ENCODE peak calls at places on chromosomes 13 and 19, in ten cellular contexts. T, M, X, V, C, B, D, S, Q and J are unnamed samples.

GRCh38 chr13:39892731-39893293 is 237.3 kb downstream of the COG6 start:
- DNase-seq in S (no peak), D (no peak), V (peak; percentile 65), C (no peak), B (no peak), X (no peak), T (no peak), Q (no peak), M (peak; percentile 51), J (peak; percentile 94)

GRCh38 chr19:49875801-49876421 is 1.2 kb downstream of the AKT1S1 start:
- DNase-seq in C (no peak), M (no peak), B (peak; percentile 51), T (no peak), V (no peak), D (peak; percentile 29), X (peak; percentile 87), S (no peak), Q (peak; percentile 34), J (no peak)

GRCh38 chr19:20558011-20558410 is 7.6 kb downstream of the ZNF737 start:
- DNase-seq in M (no peak), C (no peak), D (no peak), X (peak; percentile 54), S (no peak), B (no peak), T (no peak), V (no peak), Q (no peak), J (no peak)

GRCh38 chr19:41426952-41427646 is at the start of gene B3GNT8:
- DNase-seq in S (peak; percentile 30), B (peak; percentile 31), D (peak; percentile 69), X (peak; percentile 76), T (no peak), M (peak; percentile 52), V (peak; percentile 51), Q (no peak), C (peak; percentile 84), J (peak; percentile 63)

GRCh38 chr13:45627656-45628055 is 12.1 kb upstream of the ERICH6B start:
- DNase-seq in X (no peak), D (no peak), S (no peak), C (no peak), Q (no peak), T (no peak), B (no peak), M (no peak), V (no peak), J (no peak)

GRCh38 chr13:23656637-23657036 is 86.4 kb downstream of the TNFRSF19 start:
- DNase-seq in S (no peak), B (no peak), Q (no peak), X (no peak), D (no peak), M (peak; percentile 82), T (no peak), C (no peak), V (peak; percentile 87), J (peak; percentile 77)

GRCh38 chr13:105312906-105313305 is 1222.6 kb downstream of the EFNB2 start:
- DNase-seq in T (no peak), V (no peak), M (no peak), X (no peak), C (no peak), D (no peak), Q (no peak), S (no peak), B (no peak), J (no peak)

GRCh38 chr19:40444181-40445005 is at the start of gene SERTAD3:
- DNase-seq in M (peak; percentile 95), V (peak; percentile 89), D (peak; percentile 96), Q (peak; percentile 91), X (peak; percentile 99), T (peak; percentile 78), B (peak; percentile 95), C (peak; percentile 94), S (peak; percentile 89), J (peak; percentile 95)

GRCh38 chr13:84973661-84974060 is 825.6 kb downstream of the SLITRK6 start:
- DNase-seq in Q (no peak), B (no peak), T (no peak), D (no peak), V (no peak), X (no peak), M (no peak), C (no peak), S (no peak), J (no peak)

GRCh38 chr19:20423381-20424207 is 142.0 kb downstream of the ZNF737 start:
- DNase-seq in B (no peak), S (no peak), T (no peak), C (peak; percentile 56), V (peak; percentile 66), Q (peak; percentile 2), M (peak; percentile 88), X (peak; percentile 56), D (peak; percentile 7), J (peak; percentile 69)

GRCh38 chr13:98480915-98481510 is 95.9 kb downstream of the STK24 start:
- DNase-seq in V (peak; percentile 23), M (peak; percentile 58), B (no peak), Q (no peak), T (no peak), D (peak; percentile 40), S (no peak), X (no peak), C (no peak), J (no peak)

GRCh38 chr19:41586064-41586463 is 10.1 kb downstream of the CEACAM21 start:
- DNase-seq in B (no peak), S (no peak), V (no peak), D (no peak), C (no peak), M (no peak), T (no peak), X (no peak), Q (no peak), J (no peak)

GRCh38 chr19:36152061-36152885 is at the start of gene COX7A1:
- DNase-seq in D (peak; percentile 29), B (no peak), S (no peak), V (peak; percentile 35), Q (no peak), T (no peak), C (no peak), X (peak; percentile 68), M (peak; percentile 70), J (peak; percentile 68)

GRCh38 chr13:40031031-40031430 is 375.6 kb downstream of the COG6 start:
- DNase-seq in S (no peak), V (peak; percentile 86), M (peak; percentile 83), D (no peak), T (peak; percentile 12), X (no peak), Q (peak; percentile 69), C (peak; percentile 35), B (no peak), J (peak; percentile 76)

GRCh38 chr19:19263886-19264487 is 9.1 kb downstream of the TM6SF2 start:
- DNase-seq in D (no peak), C (no peak), V (no peak), X (no peak), B (no peak), Q (no peak), S (no peak), T (no peak), M (no peak), J (no peak)

GRCh38 chr19:47663435-47663910 is 49.7 kb upstream of the EHD2 start:
- DNase-seq in C (peak; percentile 92), B (no peak), S (no peak), T (peak; percentile 91), D (no peak), V (peak; percentile 95), M (peak; percentile 95), X (no peak), Q (peak; percentile 89), J (peak; percentile 90)

GRCh38 chr19:40718774-40719391 is 2.0 kb downstream of the ITPKC start:
- DNase-seq in M (peak; percentile 53), C (peak; percentile 94), D (peak; percentile 87), S (no peak), T (no peak), V (peak; percentile 67), X (peak; percentile 63), B (no peak), Q (peak; percentile 72), J (peak; percentile 39)

GRCh38 chr13:112997188-112998135 is 28.4 kb downstream of the MCF2L start:
- DNase-seq in D (no peak), V (no peak), M (no peak), Q (no peak), S (no peak), T (no peak), B (no peak), X (no peak), C (no peak), J (no peak)

GRCh38 chr19:10920781-10921180 is 7.7 kb downstream of the YIPF2 start:
- DNase-seq in S (no peak), M (no peak), D (no peak), Q (no peak), B (no peak), C (no peak), V (no peak), T (no peak), X (no peak), J (no peak)

GRCh38 chr19:1101337-1101698 is 2.5 kb upstream of the GPX4 start:
- DNase-seq in D (no peak), V (no peak), S (no peak), B (no peak), Q (no peak), C (no peak), M (no peak), T (no peak), X (peak; percentile 62), J (no peak)
- TF ChIP-seq CTCF in D (no peak), V (no peak), S (no peak), B (no peak), Q (no peak), C (no peak), M (no peak), T (no peak), X (no peak), J (no peak)

GRCh38 chr19:45834970-45835369 is 19.9 kb upstream of the RSPH6A start:
- DNase-seq in V (no peak), T (no peak), D (no peak), Q (no peak), S (no peak), X (no peak), M (no peak), B (no peak), C (no peak), J (no peak)
- H3K4me3 ChIP-seq in V (no peak overlapping the region), T (no peak overlapping the region), D (no peak overlapping the region), Q (no peak overlapping the region), S (no peak overlapping the region), X (no peak overlapping the region), M (no peak overlapping the region), B (no peak overlapping the region), C (no peak overlapping the region), J (no peak overlapping the region)

DNA sequence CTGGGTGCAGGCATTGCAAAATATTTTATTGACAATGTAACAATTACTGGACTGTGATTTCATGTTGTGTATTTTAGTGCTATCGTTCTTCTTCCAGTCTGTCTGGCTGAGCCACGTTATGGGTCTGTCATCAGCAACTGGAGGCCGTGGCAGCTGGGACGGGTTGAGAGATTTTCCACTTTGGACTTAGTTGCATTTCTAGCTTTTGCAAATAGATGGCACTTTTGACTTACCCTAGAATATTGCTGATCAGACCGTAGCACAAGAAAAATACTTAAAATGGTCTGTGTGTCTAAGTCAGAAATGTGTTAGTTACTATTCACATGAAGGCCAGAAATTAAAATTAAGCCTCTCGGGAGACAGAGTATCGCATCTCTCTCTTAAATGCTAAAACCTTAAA is 211.1 kb downstream of the TEX29 start:
- DNase-seq in T (no peak), M (peak; percentile 8), C (no peak), D (peak; percentile 13), Q (peak; percentile 26), X (no peak), B (no peak), V (peak; percentile 3), S (no peak), J (peak; percentile 3)
- TF ChIP-seq CTCF in T (no peak), M (no peak), C (no peak), D (no peak), Q (no peak), X (no peak), B (no peak), V (no peak), S (no peak), J (no peak)

GRCh38 chr19:1933942-1934341 is 7.0 kb upstream of the CSNK1G2 start:
- DNase-seq in V (no peak), C (no peak), Q (no peak), M (no peak), D (no peak), S (no peak), T (no peak), X (no peak), B (no peak), J (no peak)
- H3K4me3 ChIP-seq in V (no peak overlapping the region), C (no peak overlapping the region), Q (no peak overlapping the region), M (no peak overlapping the region), D (no peak overlapping the region), S (no peak overlapping the region), T (no peak overlapping the region), X (no peak overlapping the region), B (no peak overlapping the region), J (no peak overlapping the region)